ENCODE peak calls at places on chromosomes 7 and 10, in four cellular contexts. N is MM.1S, A is endothelial cell of umbilical vein, F is adipocyte. O is an unnamed sample. For H3K9me3, the result is how much of the 10 kb centered on the place peaks cover.

GRCh38 chr10:69879628-69880257 is 78.0 kb downstream of the COL13A1 start:
- DNase-seq in N (no peak), A (no peak), F (no peak), O (no peak)

GRCh38 chr7:69395072-69395714 is 203.1 kb upstream of the AUTS2 start:
- DNase-seq in N (no peak), A (no peak), F (peak), O (peak)

GRCh38 chr7:139588632-139589031 is 65.1 kb downstream of the CLEC2L start:
- DNase-seq in N (no peak), A (no peak), F (peak), O (no peak)

GRCh38 chr7:25594122-25594521 is 365.8 kb upstream of the NPVF start:
- DNase-seq in N (no peak), A (no peak), F (no peak), O (no peak)

GRCh38 chr10:49735848-49736563 is 26.1 kb downstream of the OGDHL start:
- DNase-seq in N (no peak), A (no peak), F (no peak), O (no peak)

GRCh38 chr10:87862644-87863101 is 660 bp downstream of the KLLN start:
- DNase-seq in N (no peak), A (no peak), F (no peak), O (no peak)

GRCh38 chr7:70355591-70356323 is 757.5 kb downstream of the AUTS2 start:
- DNase-seq in N (no peak), A (no peak), F (peak), O (no peak)

GRCh38 chr10:44946201-44946600 is 13.4 kb upstream of the RASSF4 start:
- DNase-seq in N (no peak), A (no peak), F (no peak), O (no peak)

GRCh38 chr10:5933909-5934546 is 43.3 kb downstream of the IL15RA start:
- DNase-seq in N (no peak), A (no peak), F (no peak), O (no peak)

GRCh38 chr7:42248579-42248978 is 11.6 kb upstream of the GLI3 start:
- DNase-seq in N (no peak), A (no peak), F (no peak), O (no peak)

GRCh38 chr7:159024280-159024951 is 120.3 kb downstream of the VIPR2 start:
- DNase-seq in N (no peak), A (no peak), F (no peak), O (no peak)

GRCh38 chr10:103231047-103231551 is 14.6 kb upstream of the RPEL1 start:
- DNase-seq in N (no peak), A (peak), F (peak), O (no peak)
- H3K4me3 ChIP-seq in N (no peak), A (no peak), F (peak), O (no peak)

GRCh38 chr10:7408494-7409044 is 2.3 kb downstream of the SFMBT2 start:
- DNase-seq in N (peak), A (peak), F (peak), O (no peak)
- H3K9ac ChIP-seq in N (peak), A (no peak), F (peak), O (no peak)

GRCh38 chr10:124892031-124892430 is 49.9 kb upstream of the ZRANB1 start:
- DNase-seq in N (no peak), A (no peak), F (no peak), O (no peak)
- H3K9me3 ChIP-seq in N (under half), A (under half), F (under half), O (under half)

GRCh38 chr7:141421306-141421705 is 129.9 kb upstream of the AGK start:
- DNase-seq in N (no peak), A (no peak), F (no peak), O (no peak)
- H3K4me3 ChIP-seq in N (no peak), A (no peak), F (no peak), O (no peak)

DNA sequence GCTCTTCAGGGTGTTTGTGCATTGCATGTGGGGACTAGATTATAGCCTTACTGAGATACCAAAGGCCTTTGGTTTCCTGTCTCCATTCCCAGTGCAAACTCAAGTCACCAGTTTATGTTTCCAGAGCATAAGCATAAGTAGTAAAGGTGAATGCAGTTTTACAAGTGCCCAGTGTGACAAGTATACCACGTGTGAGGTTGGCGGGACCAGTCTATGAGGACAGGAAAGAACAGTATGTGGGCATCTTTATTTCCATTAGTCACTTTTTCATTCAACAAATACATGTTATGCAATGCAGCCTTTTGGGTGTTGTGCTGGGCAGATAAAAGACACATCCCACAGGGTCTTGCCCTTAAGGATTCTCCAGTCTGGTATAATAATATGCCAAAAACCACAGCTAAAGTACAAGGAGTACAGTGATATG is 146.5 kb downstream of the ARID5B start:
- DNase-seq in N (peak), A (peak), F (peak), O (no peak)
- H3K9ac ChIP-seq in N (peak), A (no peak), F (peak), O (no peak)

GRCh38 chr7:154832557-154833138 is 170.3 kb downstream of the PAXIP1 start:
- DNase-seq in N (no peak), A (no peak), F (no peak), O (no peak)
- H3K9me3 ChIP-seq in N (under half), A (under half), F (under half), O (under half)